ENCODE peak calls at places on chromosome 1, in six cellular contexts. One of them, this sample, is unnamed.

GRCh38 chr1:68346192-68346808 is 103.5 kb downstream of the RPE65 start:
- DNase-seq in HCT116: peak; percentile 45
- DNase-seq in adrenal gland: no peak
- DNase-seq in Peyer's patch: no peak
- DNase-seq in heart left ventricle: no peak
- DNase-seq in tibial nerve: no peak
- DNase-seq in this sample: no peak

GRCh38 chr1:77757616-77758015 is 2.0 kb downstream of the USP33 start:
- DNase-seq in tibial nerve: no peak
- DNase-seq in HCT116: no peak
- DNase-seq in Peyer's patch: no peak
- DNase-seq in adrenal gland: no peak
- DNase-seq in heart left ventricle: no peak
- DNase-seq in this sample: no peak

GRCh38 chr1:36856126-36856525 is 178.2 kb downstream of the GRIK3 start:
- DNase-seq in Peyer's patch: no peak
- DNase-seq in HCT116: no peak
- DNase-seq in tibial nerve: no peak
- DNase-seq in heart left ventricle: no peak
- DNase-seq in adrenal gland: no peak
- DNase-seq in this sample: no peak

GRCh38 chr1:87291107-87291506 is 37.6 kb upstream of the LMO4 start:
- DNase-seq in adrenal gland: no peak
- DNase-seq in heart left ventricle: no peak
- DNase-seq in Peyer's patch: no peak
- DNase-seq in HCT116: no peak
- DNase-seq in tibial nerve: no peak
- DNase-seq in this sample: no peak

GRCh38 chr1:82565546-82565945 is 764.8 kb downstream of the ADGRL2 start:
- DNase-seq in adrenal gland: no peak
- DNase-seq in Peyer's patch: no peak
- DNase-seq in tibial nerve: peak; percentile 13
- DNase-seq in HCT116: peak; percentile 61
- DNase-seq in heart left ventricle: no peak
- DNase-seq in this sample: no peak

GRCh38 chr1:16006552-16007485 is 2.8 kb downstream of the SRARP start:
- DNase-seq in HCT116: peak; percentile 23
- DNase-seq in adrenal gland: no peak
- DNase-seq in Peyer's patch: peak; percentile 41
- DNase-seq in tibial nerve: no peak
- DNase-seq in heart left ventricle: no peak
- DNase-seq in this sample: no peak

GRCh38 chr1:72229893-72230292 is 52.4 kb downstream of the NEGR1 start:
- DNase-seq in adrenal gland: no peak
- DNase-seq in heart left ventricle: no peak
- DNase-seq in tibial nerve: no peak
- DNase-seq in Peyer's patch: no peak
- DNase-seq in HCT116: no peak
- DNase-seq in this sample: no peak

GRCh38 chr1:111841189-111841588 is 85.5 kb downstream of the DDX20 start:
- DNase-seq in tibial nerve: no peak
- DNase-seq in heart left ventricle: no peak
- DNase-seq in HCT116: no peak
- DNase-seq in adrenal gland: no peak
- DNase-seq in Peyer's patch: no peak
- DNase-seq in this sample: no peak

GRCh38 chr1:209899948-209900347 is 38.1 kb upstream of the SYT14 start:
- DNase-seq in heart left ventricle: no peak
- DNase-seq in Peyer's patch: no peak
- DNase-seq in HCT116: peak; percentile 22
- DNase-seq in adrenal gland: no peak
- DNase-seq in tibial nerve: no peak
- DNase-seq in this sample: peak; percentile 21

GRCh38 chr1:204207136-204207616 is 6.6 kb downstream of the GOLT1A start:
- DNase-seq in heart left ventricle: peak; percentile 63
- DNase-seq in Peyer's patch: peak; percentile 79
- DNase-seq in HCT116: peak; percentile 18
- DNase-seq in adrenal gland: peak; percentile 80
- DNase-seq in tibial nerve: peak; percentile 72
- DNase-seq in this sample: peak; percentile 75

GRCh38 chr1:99820546-99820945 is 29.6 kb upstream of the AGL start:
- DNase-seq in adrenal gland: no peak
- DNase-seq in Peyer's patch: no peak
- DNase-seq in heart left ventricle: no peak
- DNase-seq in tibial nerve: no peak
- DNase-seq in HCT116: no peak
- DNase-seq in this sample: no peak

GRCh38 chr1:15296602-15297321 is 49.7 kb downstream of the FHAD1 start:
- DNase-seq in adrenal gland: no peak
- DNase-seq in heart left ventricle: no peak
- DNase-seq in Peyer's patch: no peak
- DNase-seq in tibial nerve: no peak
- DNase-seq in HCT116: no peak
- DNase-seq in this sample: no peak

GRCh38 chr1:205658943-205659581 is 21.2 kb downstream of the SLC45A3 start:
- DNase-seq in HCT116: no peak
- DNase-seq in Peyer's patch: peak; percentile 87
- DNase-seq in adrenal gland: peak; percentile 88
- DNase-seq in heart left ventricle: peak; percentile 78
- DNase-seq in tibial nerve: peak; percentile 87
- DNase-seq in this sample: peak; percentile 90

DNA sequence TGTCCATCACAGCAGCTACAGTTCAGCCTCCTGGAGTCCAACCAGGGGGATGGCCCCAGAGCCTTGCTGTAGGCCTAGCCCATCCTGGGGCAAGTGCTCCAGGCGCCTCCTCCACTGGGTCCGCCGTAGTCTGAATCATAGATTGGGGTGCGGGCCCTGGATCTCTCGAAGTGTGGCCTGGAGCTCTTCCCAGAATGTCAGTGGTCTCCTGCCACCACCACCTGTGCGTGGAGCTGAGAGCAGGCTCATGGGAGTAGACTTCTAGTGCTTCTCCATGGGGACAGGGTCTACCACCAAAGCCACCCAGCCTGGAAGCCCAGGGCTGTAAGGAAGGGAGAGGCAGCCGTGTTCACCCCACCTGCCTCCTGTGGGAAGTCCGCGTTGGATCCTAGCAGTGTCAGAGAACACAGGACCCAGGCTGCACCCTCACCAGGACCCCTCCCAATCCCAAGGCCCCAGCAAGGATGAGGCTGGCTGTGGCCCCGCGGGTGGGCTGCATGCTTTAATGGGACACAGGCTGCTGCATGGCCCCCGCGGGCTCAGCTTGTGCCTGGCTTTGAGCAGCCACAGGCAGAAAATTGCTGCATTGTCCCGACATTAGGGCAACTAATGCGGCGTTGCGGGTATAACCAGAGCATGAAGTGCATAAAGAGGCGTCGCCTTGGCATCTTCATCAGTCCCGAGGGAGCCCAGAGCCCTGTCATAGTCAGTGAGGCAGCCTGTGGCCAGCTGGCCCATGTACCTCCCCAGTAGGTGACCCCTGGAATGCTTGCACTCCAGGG is 735 bp upstream of the HES3 start:
- DNase-seq in heart left ventricle: no peak
- DNase-seq in Peyer's patch: no peak
- DNase-seq in tibial nerve: no peak
- DNase-seq in adrenal gland: no peak
- DNase-seq in HCT116: no peak
- DNase-seq in this sample: no peak
- H3K27me3 ChIP-seq in heart left ventricle: peaks cover 58% of the 10 kb centered on the region
- H3K27me3 ChIP-seq in Peyer's patch: peaks cover 45% of the 10 kb centered on the region
- H3K27me3 ChIP-seq in tibial nerve: peaks cover 97% of the 10 kb centered on the region
- H3K27me3 ChIP-seq in adrenal gland: peaks cover 54% of the 10 kb centered on the region
- H3K27me3 ChIP-seq in HCT116: no peaks in the 10 kb centered on the region
- H3K27me3 ChIP-seq in this sample: no peaks in the 10 kb centered on the region

GRCh38 chr1:212182585-212182984 is 102.6 kb upstream of the PPP2R5A start:
- DNase-seq in heart left ventricle: no peak
- DNase-seq in adrenal gland: no peak
- DNase-seq in tibial nerve: no peak
- DNase-seq in Peyer's patch: no peak
- DNase-seq in HCT116: no peak
- DNase-seq in this sample: no peak

GRCh38 chr1:212189352-212189738 is 95.9 kb upstream of the PPP2R5A start:
- DNase-seq in adrenal gland: peak; percentile 58
- DNase-seq in HCT116: no peak
- DNase-seq in tibial nerve: no peak
- DNase-seq in heart left ventricle: no peak
- DNase-seq in Peyer's patch: no peak
- DNase-seq in this sample: no peak

GRCh38 chr1:212190169-212190568 is 95.0 kb upstream of the PPP2R5A start:
- DNase-seq in HCT116: no peak
- DNase-seq in Peyer's patch: no peak
- DNase-seq in heart left ventricle: no peak
- DNase-seq in tibial nerve: no peak
- DNase-seq in adrenal gland: no peak
- DNase-seq in this sample: no peak

GRCh38 chr1:212188599-212189351 is 96.4 kb upstream of the PPP2R5A start:
- DNase-seq in Peyer's patch: no peak
- DNase-seq in adrenal gland: no peak
- DNase-seq in tibial nerve: no peak
- DNase-seq in HCT116: no peak
- DNase-seq in heart left ventricle: no peak
- DNase-seq in this sample: no peak

DNA sequence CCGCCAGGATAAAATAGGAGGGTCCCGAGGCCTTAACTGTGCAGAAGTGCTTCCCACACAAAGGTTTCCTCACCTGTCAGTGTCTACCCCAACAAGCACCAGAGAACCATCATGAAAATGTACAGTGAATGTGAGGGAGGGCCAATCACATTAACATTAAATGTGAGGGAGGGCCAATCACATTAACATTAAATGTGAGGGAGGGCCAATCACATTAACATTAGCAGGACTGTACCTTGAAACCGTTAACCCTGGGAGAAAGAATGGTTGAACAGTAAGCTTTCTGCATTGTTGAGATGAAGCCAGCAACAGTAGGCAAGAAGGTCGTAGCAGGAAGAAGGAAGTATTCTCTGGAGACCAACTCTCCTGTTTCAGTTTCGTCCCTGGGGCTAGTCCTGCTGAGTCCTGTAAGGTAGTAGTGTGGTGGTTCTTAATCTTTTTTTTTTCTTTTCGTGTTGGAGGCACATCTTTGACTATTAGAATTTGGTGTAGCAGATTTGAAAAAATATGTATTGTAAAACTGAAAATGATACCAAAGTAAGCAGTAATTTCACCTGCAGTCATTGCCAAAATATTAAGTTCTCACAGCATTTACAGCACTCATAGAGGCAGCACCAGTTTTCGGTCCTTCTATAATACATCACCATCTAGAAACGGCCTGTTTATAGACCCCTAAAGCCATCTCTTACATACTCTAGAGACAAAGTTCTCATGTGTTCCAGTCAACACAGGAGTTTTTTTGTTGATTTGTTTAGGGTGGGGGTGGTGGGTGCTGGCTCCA is 98.6 kb upstream of the PPP2R5A start:
- DNase-seq in adrenal gland: no peak
- DNase-seq in Peyer's patch: no peak
- DNase-seq in heart left ventricle: no peak
- DNase-seq in HCT116: no peak
- DNase-seq in tibial nerve: no peak
- DNase-seq in this sample: no peak
- TF ChIP-seq POLR2A in adrenal gland: no peak
- TF ChIP-seq POLR2A in Peyer's patch: no peak
- TF ChIP-seq POLR2A in heart left ventricle: no peak
- TF ChIP-seq POLR2A in HCT116: no peak
- TF ChIP-seq POLR2A in tibial nerve: no peak
- TF ChIP-seq POLR2A in this sample: no peak

GRCh38 chr1:183989078-183989577 is 48.4 kb downstream of the COLGALT2 start:
- DNase-seq in HCT116: no peak
- DNase-seq in Peyer's patch: no peak
- DNase-seq in tibial nerve: no peak
- DNase-seq in heart left ventricle: peak; percentile 63
- DNase-seq in adrenal gland: no peak
- DNase-seq in this sample: peak; percentile 66

GRCh38 chr1:183993132-183993531 is 44.4 kb downstream of the COLGALT2 start:
- DNase-seq in tibial nerve: no peak
- DNase-seq in heart left ventricle: no peak
- DNase-seq in Peyer's patch: no peak
- DNase-seq in adrenal gland: no peak
- DNase-seq in HCT116: no peak
- DNase-seq in this sample: no peak

GRCh38 chr1:183992424-183992823 is 45.1 kb downstream of the COLGALT2 start:
- DNase-seq in adrenal gland: no peak
- DNase-seq in Peyer's patch: no peak
- DNase-seq in heart left ventricle: no peak
- DNase-seq in HCT116: no peak
- DNase-seq in tibial nerve: no peak
- DNase-seq in this sample: no peak

GRCh38 chr1:183989604-183990003 is 47.9 kb downstream of the COLGALT2 start:
- DNase-seq in tibial nerve: no peak
- DNase-seq in HCT116: no peak
- DNase-seq in adrenal gland: no peak
- DNase-seq in Peyer's patch: no peak
- DNase-seq in heart left ventricle: no peak
- DNase-seq in this sample: no peak

GRCh38 chr1:183991360-183992155 is 46.0 kb downstream of the COLGALT2 start:
- DNase-seq in tibial nerve: no peak
- DNase-seq in heart left ventricle: no peak
- DNase-seq in Peyer's patch: no peak
- DNase-seq in HCT116: no peak
- DNase-seq in adrenal gland: no peak
- DNase-seq in this sample: no peak
- H3K4me1 ChIP-seq in tibial nerve: no peaks in the 10 kb centered on the region
- H3K4me1 ChIP-seq in heart left ventricle: peaks cover 26% of the 10 kb centered on the region
- H3K4me1 ChIP-seq in Peyer's patch: no peaks in the 10 kb centered on the region
- H3K4me1 ChIP-seq in HCT116: peaks cover 6% of the 10 kb centered on the region
- H3K4me1 ChIP-seq in adrenal gland: peaks cover 6% of the 10 kb centered on the region
- H3K4me1 ChIP-seq in this sample: peaks cover 14% of the 10 kb centered on the region

GRCh38 chr1:34684246-34684645 is 70.6 kb upstream of the GJB5 start:
- DNase-seq in Peyer's patch: no peak
- DNase-seq in heart left ventricle: no peak
- DNase-seq in HCT116: no peak
- DNase-seq in adrenal gland: no peak
- DNase-seq in tibial nerve: no peak
- DNase-seq in this sample: no peak
- H3K27me3 ChIP-seq in Peyer's patch: no peaks in the 10 kb centered on the region
- H3K27me3 ChIP-seq in heart left ventricle: peaks cover 9% of the 10 kb centered on the region
- H3K27me3 ChIP-seq in HCT116: peaks cover 41% of the 10 kb centered on the region
- H3K27me3 ChIP-seq in adrenal gland: no peaks in the 10 kb centered on the region
- H3K27me3 ChIP-seq in tibial nerve: no peaks in the 10 kb centered on the region
- H3K27me3 ChIP-seq in this sample: no peaks in the 10 kb centered on the region

DNA sequence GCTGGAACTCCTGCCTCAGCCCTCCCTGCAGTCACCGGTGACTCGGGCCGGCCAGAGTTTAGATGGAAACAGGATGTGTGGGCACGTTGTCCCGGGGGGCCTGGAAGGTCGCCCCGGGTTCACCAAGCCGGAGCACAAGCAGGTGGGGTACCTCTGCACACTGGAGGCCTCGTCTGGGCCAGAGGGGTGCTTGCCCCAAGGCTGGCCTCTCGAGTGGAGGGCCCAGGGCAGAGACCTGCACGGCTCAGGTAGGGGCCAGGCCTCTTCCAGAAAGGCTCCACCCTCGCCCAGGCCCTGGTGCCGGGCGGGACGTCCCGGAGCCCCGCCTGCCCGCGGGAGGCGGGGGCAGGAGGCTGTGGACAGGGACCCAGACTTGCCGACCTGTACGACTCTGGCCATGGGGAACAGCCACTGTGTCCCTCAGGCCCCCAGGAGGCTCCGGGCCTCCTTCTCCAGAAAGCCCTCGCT is at the start of gene PLEKHN1:
- DNase-seq in heart left ventricle: peak; percentile 25
- DNase-seq in Peyer's patch: peak; percentile 65
- DNase-seq in adrenal gland: no peak
- DNase-seq in tibial nerve: no peak
- DNase-seq in HCT116: no peak
- DNase-seq in this sample: no peak
- TF ChIP-seq POLR2A in heart left ventricle: no peak
- TF ChIP-seq POLR2A in Peyer's patch: no peak
- TF ChIP-seq POLR2A in adrenal gland: no peak
- TF ChIP-seq POLR2A in tibial nerve: no peak
- TF ChIP-seq POLR2A in HCT116: no peak
- TF ChIP-seq POLR2A in this sample: no peak

This sample was measured in testis.